ENCODE peak calls at places on chromosomes 12 and 14, in seven cellular contexts. I is A549; A is OCI-LY7; V is CD8-positive, alpha-beta T cell; D is CD4-positive, CD25-positive, alpha-beta regulatory T cell; Z is uterus; O is cardiac muscle cell. U is an unnamed sample. For H3K4me1, the result is how much of the 10 kb centered on the place peaks cover.

GRCh38 chr12:67410667-67411067 is 141.5 kb downstream of the CAND1 start:
- DNase-seq in O (peak), Z (no peak), A (no peak), V (no peak), D (no peak), I (no peak), U (peak)

GRCh38 chr12:67929373-67929772 is 59.9 kb upstream of the IFNG-AS1 start:
- DNase-seq in A (no peak), D (no peak), I (no peak), O (no peak), Z (no peak), V (no peak), U (no peak)

GRCh38 chr14:54316652-54317051 is 80.2 kb upstream of the CDKN3 start:
- DNase-seq in I (no peak), V (no peak), D (no peak), Z (no peak), O (no peak), A (no peak), U (peak)

GRCh38 chr12:126944684-126945083 is 1322.3 kb upstream of the TMEM132C start:
- DNase-seq in D (no peak), O (no peak), I (no peak), A (no peak), V (no peak), Z (no peak), U (peak)

GRCh38 chr12:51341259-51342007 is 5.0 kb downstream of the CELA1 start:
- DNase-seq in V (peak), D (peak), O (peak), Z (peak), I (peak), A (peak), U (peak)

GRCh38 chr14:22266683-22267082 is 322.3 kb downstream of the DAD1 start:
- DNase-seq in O (no peak), Z (no peak), A (no peak), I (no peak), D (no peak), V (no peak), U (no peak)

GRCh38 chr12:126362490-126362889 is 1297.3 kb downstream of the AACS start:
- DNase-seq in A (no peak), D (no peak), Z (no peak), V (no peak), I (no peak), O (no peak), U (no peak)

GRCh38 chr12:80041691-80042090 is 57.6 kb upstream of the OTOGL start:
- DNase-seq in O (peak), Z (no peak), A (no peak), I (no peak), D (no peak), V (no peak), U (no peak)

GRCh38 chr14:72061718-72062117 is 129.5 kb downstream of the RGS6 start:
- DNase-seq in O (no peak), I (no peak), D (no peak), V (no peak), Z (no peak), A (no peak), U (no peak)

GRCh38 chr12:122306407-122306806 is 40.1 kb upstream of the VPS33A start:
- DNase-seq in V (no peak), I (no peak), A (peak), Z (no peak), O (no peak), D (no peak), U (peak)

GRCh38 chr12:54262403-54262925 is 17.5 kb downstream of the CBX5 start:
- DNase-seq in Z (no peak), V (no peak), O (peak), D (no peak), A (no peak), I (no peak), U (peak)

GRCh38 chr12:133108150-133108549 is 21.9 kb downstream of the ZNF891 start:
- DNase-seq in V (no peak), Z (no peak), I (no peak), D (no peak), A (no peak), O (no peak), U (no peak)
- H3K4me3 ChIP-seq in V (no peak), Z (no peak), I (no peak), D (no peak), A (no peak), O (no peak), U (no peak)

DNA sequence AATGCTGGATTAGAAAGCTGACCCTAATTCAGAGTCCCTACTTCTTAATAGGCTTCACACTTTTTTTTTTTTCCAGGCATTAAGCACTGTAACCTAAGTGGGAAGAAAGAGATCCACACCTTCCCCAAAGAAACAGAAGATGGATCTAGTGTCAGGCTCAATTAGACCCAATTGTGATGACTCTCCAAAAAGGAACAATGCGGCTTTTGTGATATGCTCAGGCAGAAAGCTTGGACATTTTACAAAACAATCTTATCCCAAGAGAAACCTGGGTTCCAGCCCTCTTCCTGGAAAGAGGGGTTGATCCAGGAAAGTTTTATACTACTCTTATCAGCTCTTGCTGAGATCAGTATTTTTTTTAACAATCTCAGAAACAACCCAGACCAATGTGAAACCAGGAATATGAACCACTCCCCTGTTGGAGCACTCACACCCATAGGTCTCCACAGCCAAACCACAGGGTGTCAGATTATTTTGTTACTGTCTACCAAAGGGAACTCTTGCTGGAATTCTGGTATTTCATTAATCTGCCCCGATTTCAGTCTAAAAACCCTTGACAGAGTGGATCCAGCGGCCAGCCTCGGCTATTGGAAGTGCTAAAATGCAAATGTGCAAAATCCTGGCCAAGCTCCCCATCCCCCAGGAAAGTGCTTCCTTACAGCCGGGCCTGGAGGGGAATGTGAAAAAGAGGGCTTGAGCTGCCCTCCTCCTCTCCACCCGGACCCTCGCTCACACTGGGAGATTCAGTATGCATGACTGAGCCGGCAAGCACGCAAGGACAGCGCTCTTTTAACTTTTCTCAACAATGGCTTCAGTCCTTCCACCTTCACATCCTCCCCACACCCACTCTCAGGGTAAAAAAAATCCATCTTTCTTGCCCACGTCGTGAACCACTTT is 4.0 kb downstream of the FBXL14 start:
- DNase-seq in Z (no peak), I (no peak), D (no peak), V (no peak), A (no peak), O (peak), U (peak)
- H3K4me1 ChIP-seq in Z (under half), I (under half), D (half or more), V (half or more), A (under half), O (half or more), U (under half)

GRCh38 chr14:103692871-103693270 is 22.4 kb downstream of the XRCC3 start:
- DNase-seq in O (no peak), Z (peak), I (no peak), V (no peak), A (peak), D (no peak), U (no peak)

GRCh38 chr14:103694572-103695026 is 20.7 kb downstream of the XRCC3 start:
- DNase-seq in A (no peak), O (no peak), I (no peak), D (no peak), Z (peak), V (no peak), U (no peak)

GRCh38 chr14:103690332-103690731 is 24.9 kb downstream of the XRCC3 start:
- DNase-seq in I (no peak), Z (no peak), O (no peak), D (no peak), A (no peak), V (no peak), U (no peak)

GRCh38 chr14:103693514-103693913 is 21.7 kb downstream of the XRCC3 start:
- DNase-seq in D (no peak), O (no peak), A (no peak), I (no peak), V (no peak), Z (peak), U (no peak)

DNA sequence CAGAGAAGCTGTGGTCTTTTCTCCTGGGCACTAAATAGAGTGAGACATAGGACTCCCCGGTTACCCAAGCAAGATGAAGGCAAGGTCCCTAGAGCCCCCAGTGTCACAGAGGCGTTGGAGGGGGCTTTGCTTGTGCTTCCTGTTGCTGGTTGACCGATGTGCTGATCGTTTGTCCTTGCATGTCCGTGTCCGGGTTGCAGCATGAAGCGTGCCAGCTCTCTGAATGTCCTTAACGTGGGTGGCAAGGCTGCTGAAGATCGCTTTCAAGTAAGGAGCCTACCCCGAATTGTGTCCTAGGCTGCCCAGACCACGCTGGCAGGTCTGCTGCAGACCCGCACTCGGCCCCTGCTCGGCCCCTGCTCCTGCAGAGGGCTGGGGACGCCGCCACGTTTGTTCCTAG is 23.1 kb downstream of the XRCC3 start:
- DNase-seq in Z (no peak), D (no peak), O (no peak), V (no peak), A (peak), I (no peak), U (no peak)
- H3K4me3 ChIP-seq in Z (no peak), D (no peak), O (no peak), V (no peak), A (peak), I (no peak), U (no peak)

GRCh38 chr14:68607081-68607851 is 185.6 kb downstream of the ZFP36L1 start:
- DNase-seq in O (peak), D (no peak), V (no peak), Z (peak), I (no peak), A (no peak), U (peak)
- H3K4me1 ChIP-seq in O (under half), D (under half), V (under half), Z (under half), I (under half), A (under half), U (under half)

DNA sequence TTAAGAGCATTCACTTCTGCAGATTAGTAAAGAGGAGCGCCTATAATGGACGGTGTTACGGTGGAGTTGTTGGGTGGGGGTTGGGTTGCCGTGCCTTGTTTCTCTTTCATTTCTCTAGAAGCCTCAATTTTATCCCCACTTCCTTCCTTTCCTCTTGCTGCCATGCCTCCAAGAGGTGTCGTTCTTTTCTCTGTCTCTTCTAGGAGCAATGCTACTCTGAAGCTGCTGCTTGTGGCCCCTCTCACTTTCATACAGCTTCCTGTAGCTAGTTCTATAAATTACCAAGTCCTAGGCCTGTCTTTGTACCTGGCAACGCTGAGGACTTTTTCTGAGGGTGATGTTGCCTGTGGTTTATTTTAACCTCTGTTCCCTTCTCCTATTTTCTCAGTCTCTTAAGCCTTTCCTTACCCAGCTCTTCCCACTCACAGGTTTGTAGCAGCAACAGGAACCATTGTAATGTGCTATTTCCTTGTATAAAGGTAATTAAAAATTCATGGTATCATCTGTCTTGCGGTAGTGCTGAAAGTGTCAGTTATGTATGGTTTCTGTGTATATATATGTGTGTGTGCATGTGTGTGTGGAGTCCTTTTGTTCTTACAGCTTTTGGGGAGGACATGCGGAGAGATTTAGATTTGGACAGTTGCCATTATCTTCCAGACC is 44.0 kb downstream of the DDHD1 start:
- DNase-seq in I (no peak), D (peak), V (peak), Z (no peak), O (no peak), A (peak), U (no peak)
- H3K4me3 ChIP-seq in I (no peak), D (peak), V (peak), Z (no peak), O (no peak), A (peak), U (no peak)